ENCODE peak calls at places on chromosomes 16 and 17, in five cellular contexts. One of them, this sample, is unnamed. For H3K36me3, the result is how much of the 10 kb centered on the place peaks cover.

GRCh38 chr17:13230908-13231307 is 213.1 kb upstream of the ELAC2 start:
- DNase-seq in IMR-90: no peak
- DNase-seq in body of pancreas: no peak
- DNase-seq in CD4-positive, CD25-positive, alpha-beta regulatory T cell: no peak
- DNase-seq in ovary: no peak
- DNase-seq in this sample: no peak

GRCh38 chr17:17548044-17548443 is 43.5 kb downstream of the PEMT start:
- DNase-seq in ovary: no peak
- DNase-seq in CD4-positive, CD25-positive, alpha-beta regulatory T cell: no peak
- DNase-seq in IMR-90: no peak
- DNase-seq in body of pancreas: no peak
- DNase-seq in this sample: no peak

GRCh38 chr16:762595-763268 is 2.2 kb downstream of the MSLN start:
- DNase-seq in CD4-positive, CD25-positive, alpha-beta regulatory T cell: no peak
- DNase-seq in body of pancreas: no peak
- DNase-seq in IMR-90: no peak
- DNase-seq in ovary: no peak
- DNase-seq in this sample: no peak

GRCh38 chr16:4115209-4115940 is 867 bp downstream of the ADCY9 start:
- DNase-seq in CD4-positive, CD25-positive, alpha-beta regulatory T cell: peak
- DNase-seq in body of pancreas: peak
- DNase-seq in IMR-90: peak
- DNase-seq in ovary: peak
- DNase-seq in this sample: peak

GRCh38 chr16:79932564-79932963 is 332.0 kb upstream of the MAF start:
- DNase-seq in ovary: no peak
- DNase-seq in IMR-90: no peak
- DNase-seq in CD4-positive, CD25-positive, alpha-beta regulatory T cell: no peak
- DNase-seq in body of pancreas: no peak
- DNase-seq in this sample: no peak

GRCh38 chr17:58525239-58525638 is 10.8 kb upstream of the MTMR4 start:
- DNase-seq in body of pancreas: no peak
- DNase-seq in ovary: no peak
- DNase-seq in CD4-positive, CD25-positive, alpha-beta regulatory T cell: no peak
- DNase-seq in IMR-90: peak
- DNase-seq in this sample: no peak

GRCh38 chr16:85193876-85194275 is 81.6 kb upstream of the CIBAR2 start:
- DNase-seq in CD4-positive, CD25-positive, alpha-beta regulatory T cell: no peak
- DNase-seq in IMR-90: no peak
- DNase-seq in ovary: no peak
- DNase-seq in body of pancreas: no peak
- DNase-seq in this sample: no peak

GRCh38 chr16:57846078-57846697 is 43.9 kb upstream of the KIFC3 start:
- DNase-seq in ovary: peak
- DNase-seq in CD4-positive, CD25-positive, alpha-beta regulatory T cell: no peak
- DNase-seq in body of pancreas: peak
- DNase-seq in IMR-90: no peak
- DNase-seq in this sample: no peak

GRCh38 chr17:63448655-63449054 is 2.5 kb upstream of the CYB561 start:
- DNase-seq in CD4-positive, CD25-positive, alpha-beta regulatory T cell: no peak
- DNase-seq in body of pancreas: no peak
- DNase-seq in IMR-90: no peak
- DNase-seq in ovary: no peak
- DNase-seq in this sample: no peak

GRCh38 chr16:81651758-81652718 is 127.1 kb upstream of the PLCG2 start:
- DNase-seq in ovary: peak
- DNase-seq in IMR-90: no peak
- DNase-seq in CD4-positive, CD25-positive, alpha-beta regulatory T cell: no peak
- DNase-seq in body of pancreas: no peak
- DNase-seq in this sample: no peak

GRCh38 chr17:51585514-51586104 is 325.3 kb downstream of the UTP18 start:
- DNase-seq in CD4-positive, CD25-positive, alpha-beta regulatory T cell: no peak
- DNase-seq in body of pancreas: peak
- DNase-seq in IMR-90: no peak
- DNase-seq in ovary: no peak
- DNase-seq in this sample: no peak

GRCh38 chr16:53207810-53208752 is 153.3 kb downstream of the CHD9 start:
- DNase-seq in body of pancreas: peak
- DNase-seq in ovary: peak
- DNase-seq in CD4-positive, CD25-positive, alpha-beta regulatory T cell: peak
- DNase-seq in IMR-90: peak
- DNase-seq in this sample: no peak

GRCh38 chr16:85205747-85206471 is 93.6 kb upstream of the CIBAR2 start:
- DNase-seq in IMR-90: peak
- DNase-seq in body of pancreas: no peak
- DNase-seq in ovary: peak
- DNase-seq in CD4-positive, CD25-positive, alpha-beta regulatory T cell: no peak
- DNase-seq in this sample: peak

GRCh38 chr16:20735504-20735903 is 6.1 kb downstream of the THUMPD1 start:
- DNase-seq in CD4-positive, CD25-positive, alpha-beta regulatory T cell: no peak
- DNase-seq in body of pancreas: no peak
- DNase-seq in ovary: no peak
- DNase-seq in IMR-90: peak
- DNase-seq in this sample: no peak

GRCh38 chr16:85252014-85252413 is 139.7 kb upstream of the CIBAR2 start:
- DNase-seq in IMR-90: no peak
- DNase-seq in ovary: no peak
- DNase-seq in body of pancreas: no peak
- DNase-seq in CD4-positive, CD25-positive, alpha-beta regulatory T cell: no peak
- DNase-seq in this sample: no peak

GRCh38 chr17:1203111-1203966 is 23.6 kb upstream of the ABR start:
- DNase-seq in body of pancreas: peak
- DNase-seq in CD4-positive, CD25-positive, alpha-beta regulatory T cell: peak
- DNase-seq in ovary: peak
- DNase-seq in IMR-90: peak
- DNase-seq in this sample: no peak

GRCh38 chr16:85812811-85813700 is 13.6 kb downstream of the COX4I1 start:
- DNase-seq in CD4-positive, CD25-positive, alpha-beta regulatory T cell: no peak
- DNase-seq in IMR-90: no peak
- DNase-seq in ovary: no peak
- DNase-seq in body of pancreas: no peak
- DNase-seq in this sample: no peak

GRCh38 chr16:50059111-50059510 is 6.7 kb upstream of the HEATR3 start:
- DNase-seq in CD4-positive, CD25-positive, alpha-beta regulatory T cell: no peak
- DNase-seq in IMR-90: no peak
- DNase-seq in body of pancreas: no peak
- DNase-seq in ovary: no peak
- DNase-seq in this sample: no peak

GRCh38 chr16:71883849-71884638 is at the start of gene ZNF821:
- DNase-seq in CD4-positive, CD25-positive, alpha-beta regulatory T cell: peak
- DNase-seq in ovary: peak
- DNase-seq in IMR-90: peak
- DNase-seq in body of pancreas: peak
- DNase-seq in this sample: no peak

GRCh38 chr17:404703-405102 is 52.1 kb upstream of the RPH3AL start:
- DNase-seq in IMR-90: no peak
- DNase-seq in ovary: no peak
- DNase-seq in CD4-positive, CD25-positive, alpha-beta regulatory T cell: no peak
- DNase-seq in body of pancreas: no peak
- DNase-seq in this sample: no peak

GRCh38 chr16:11546522-11547485 is 39.9 kb downstream of the LITAF start:
- DNase-seq in ovary: no peak
- DNase-seq in IMR-90: peak
- DNase-seq in body of pancreas: no peak
- DNase-seq in CD4-positive, CD25-positive, alpha-beta regulatory T cell: no peak
- DNase-seq in this sample: no peak

GRCh38 chr17:28381141-28381825 is 9.8 kb downstream of the SARM1 start:
- DNase-seq in body of pancreas: no peak
- DNase-seq in ovary: no peak
- DNase-seq in IMR-90: no peak
- DNase-seq in CD4-positive, CD25-positive, alpha-beta regulatory T cell: no peak
- DNase-seq in this sample: no peak

GRCh38 chr16:24977673-24978065 is 37.5 kb downstream of the ARHGAP17 start:
- DNase-seq in ovary: no peak
- DNase-seq in body of pancreas: no peak
- DNase-seq in IMR-90: peak
- DNase-seq in CD4-positive, CD25-positive, alpha-beta regulatory T cell: no peak
- DNase-seq in this sample: no peak

GRCh38 chr16:82684246-82684645 is 57.5 kb downstream of the CDH13 start:
- DNase-seq in IMR-90: peak
- DNase-seq in body of pancreas: no peak
- DNase-seq in ovary: no peak
- DNase-seq in CD4-positive, CD25-positive, alpha-beta regulatory T cell: no peak
- DNase-seq in this sample: no peak

GRCh38 chr16:71201556-71201955 is 29.0 kb downstream of the HYDIN start:
- DNase-seq in body of pancreas: no peak
- DNase-seq in IMR-90: no peak
- DNase-seq in CD4-positive, CD25-positive, alpha-beta regulatory T cell: no peak
- DNase-seq in ovary: no peak
- DNase-seq in this sample: no peak

GRCh38 chr16:86763819-86764218 is 185.5 kb downstream of the FOXL1 start:
- DNase-seq in ovary: no peak
- DNase-seq in IMR-90: no peak
- DNase-seq in CD4-positive, CD25-positive, alpha-beta regulatory T cell: no peak
- DNase-seq in body of pancreas: no peak
- DNase-seq in this sample: peak

GRCh38 chr17:67049025-67049739 is 4.8 kb downstream of the CACNG1 start:
- DNase-seq in IMR-90: no peak
- DNase-seq in ovary: no peak
- DNase-seq in CD4-positive, CD25-positive, alpha-beta regulatory T cell: no peak
- DNase-seq in body of pancreas: no peak
- DNase-seq in this sample: no peak

GRCh38 chr16:31390504-31391043 is 2.6 kb upstream of the ITGAD start:
- DNase-seq in CD4-positive, CD25-positive, alpha-beta regulatory T cell: no peak
- DNase-seq in body of pancreas: no peak
- DNase-seq in ovary: no peak
- DNase-seq in IMR-90: no peak
- DNase-seq in this sample: no peak

GRCh38 chr17:77493901-77494663 is 353.3 kb downstream of the SEC14L1 start:
- DNase-seq in body of pancreas: peak
- DNase-seq in IMR-90: no peak
- DNase-seq in ovary: peak
- DNase-seq in CD4-positive, CD25-positive, alpha-beta regulatory T cell: no peak
- DNase-seq in this sample: peak
- H3K36me3 ChIP-seq in body of pancreas: under half
- H3K36me3 ChIP-seq in IMR-90: half or more
- H3K36me3 ChIP-seq in ovary: under half
- H3K36me3 ChIP-seq in CD4-positive, CD25-positive, alpha-beta regulatory T cell: half or more
- H3K36me3 ChIP-seq in this sample: half or more

GRCh38 chr17:7850118-7850504 is 4.8 kb upstream of the TMEM88 start:
- DNase-seq in ovary: no peak
- DNase-seq in IMR-90: no peak
- DNase-seq in CD4-positive, CD25-positive, alpha-beta regulatory T cell: no peak
- DNase-seq in body of pancreas: no peak
- DNase-seq in this sample: no peak
- H3K36me3 ChIP-seq in ovary: under half
- H3K36me3 ChIP-seq in IMR-90: half or more
- H3K36me3 ChIP-seq in CD4-positive, CD25-positive, alpha-beta regulatory T cell: under half
- H3K36me3 ChIP-seq in body of pancreas: under half
- H3K36me3 ChIP-seq in this sample: half or more

GRCh38 chr17:45235071-45236001 is 13.7 kb downstream of the FMNL1 start:
- DNase-seq in CD4-positive, CD25-positive, alpha-beta regulatory T cell: peak
- DNase-seq in IMR-90: peak
- DNase-seq in ovary: peak
- DNase-seq in body of pancreas: peak
- DNase-seq in this sample: no peak

GRCh38 chr17:45234641-45235040 is 13.0 kb downstream of the FMNL1 start:
- DNase-seq in body of pancreas: no peak
- DNase-seq in ovary: no peak
- DNase-seq in IMR-90: no peak
- DNase-seq in CD4-positive, CD25-positive, alpha-beta regulatory T cell: peak
- DNase-seq in this sample: peak

GRCh38 chr17:45236002-45236606 is 14.4 kb downstream of the FMNL1 start:
- DNase-seq in ovary: no peak
- DNase-seq in IMR-90: no peak
- DNase-seq in body of pancreas: no peak
- DNase-seq in CD4-positive, CD25-positive, alpha-beta regulatory T cell: no peak
- DNase-seq in this sample: no peak

GRCh38 chr17:45238155-45238774 is 16.6 kb downstream of the FMNL1 start:
- DNase-seq in ovary: no peak
- DNase-seq in IMR-90: no peak
- DNase-seq in body of pancreas: no peak
- DNase-seq in CD4-positive, CD25-positive, alpha-beta regulatory T cell: no peak
- DNase-seq in this sample: no peak

DNA sequence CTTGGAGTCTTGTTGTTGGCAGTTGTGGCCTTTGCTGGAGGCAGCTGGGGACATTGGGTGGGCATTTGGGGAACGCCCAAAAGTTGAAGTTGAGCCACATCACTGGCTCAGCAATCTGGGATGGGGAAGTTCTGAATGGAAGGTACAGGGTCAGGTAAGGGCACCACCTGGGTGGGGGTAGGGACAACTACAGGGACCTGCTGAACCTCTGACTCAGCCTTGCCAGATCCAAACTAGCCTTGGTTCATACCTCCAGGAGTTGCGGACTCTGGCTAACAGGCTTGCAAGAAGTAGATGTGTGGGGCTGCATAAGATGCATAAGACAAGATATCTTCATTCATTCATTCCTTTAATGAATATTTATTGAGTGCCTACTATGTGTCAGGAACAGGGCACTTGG is 16.0 kb downstream of the FMNL1 start:
- DNase-seq in body of pancreas: no peak
- DNase-seq in CD4-positive, CD25-positive, alpha-beta regulatory T cell: no peak
- DNase-seq in IMR-90: no peak
- DNase-seq in ovary: no peak
- DNase-seq in this sample: no peak
- H3K36me3 ChIP-seq in body of pancreas: under half
- H3K36me3 ChIP-seq in CD4-positive, CD25-positive, alpha-beta regulatory T cell: half or more
- H3K36me3 ChIP-seq in IMR-90: under half
- H3K36me3 ChIP-seq in ovary: under half
- H3K36me3 ChIP-seq in this sample: under half

GRCh38 chr17:64503821-64504768 is 2.0 kb downstream of the DDX5 start:
- DNase-seq in CD4-positive, CD25-positive, alpha-beta regulatory T cell: no peak
- DNase-seq in body of pancreas: no peak
- DNase-seq in ovary: no peak
- DNase-seq in IMR-90: no peak
- DNase-seq in this sample: no peak

GRCh38 chr17:64503341-64503740 is 2.7 kb downstream of the DDX5 start:
- DNase-seq in IMR-90: no peak
- DNase-seq in CD4-positive, CD25-positive, alpha-beta regulatory T cell: no peak
- DNase-seq in ovary: no peak
- DNase-seq in body of pancreas: no peak
- DNase-seq in this sample: no peak

GRCh38 chr17:64506201-64506575 is at the start of gene DDX5:
- DNase-seq in ovary: peak
- DNase-seq in IMR-90: peak
- DNase-seq in CD4-positive, CD25-positive, alpha-beta regulatory T cell: peak
- DNase-seq in body of pancreas: peak
- DNase-seq in this sample: peak

GRCh38 chr17:64505320-64506200 is 529 bp downstream of the DDX5 start:
- DNase-seq in IMR-90: peak
- DNase-seq in ovary: peak
- DNase-seq in CD4-positive, CD25-positive, alpha-beta regulatory T cell: peak
- DNase-seq in body of pancreas: peak
- DNase-seq in this sample: peak

DNA sequence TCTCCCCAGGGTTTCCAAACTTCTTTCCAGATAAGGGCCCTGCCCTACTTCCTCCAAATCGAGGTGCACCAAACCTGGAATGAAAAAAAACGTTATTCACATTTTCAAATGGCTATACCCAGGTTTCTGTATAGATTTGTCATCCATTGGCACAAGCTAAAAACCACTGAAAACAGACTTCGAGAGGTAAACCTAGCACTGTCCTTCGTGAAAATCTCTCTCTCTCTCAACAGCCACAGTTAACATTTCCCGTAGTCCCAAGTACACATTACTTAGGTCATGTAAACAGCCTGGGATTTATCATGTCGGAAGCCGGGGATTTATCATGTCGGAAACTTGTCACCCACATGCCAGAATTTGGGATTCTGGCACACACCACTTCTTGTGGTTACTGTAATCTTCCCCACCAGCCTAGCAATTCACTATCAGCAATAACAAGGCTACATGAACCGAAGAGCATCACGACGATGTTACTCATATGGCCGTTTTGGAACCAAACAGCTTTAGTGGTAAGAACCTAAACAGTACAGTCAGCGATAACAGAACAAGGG is 1.2 kb downstream of the DDX5 start:
- DNase-seq in IMR-90: peak
- DNase-seq in CD4-positive, CD25-positive, alpha-beta regulatory T cell: no peak
- DNase-seq in body of pancreas: no peak
- DNase-seq in ovary: no peak
- DNase-seq in this sample: no peak
- H3K36me3 ChIP-seq in IMR-90: half or more
- H3K36me3 ChIP-seq in CD4-positive, CD25-positive, alpha-beta regulatory T cell: half or more
- H3K36me3 ChIP-seq in body of pancreas: under half
- H3K36me3 ChIP-seq in ovary: under half
- H3K36me3 ChIP-seq in this sample: half or more